ENCODE peak calls at places on chromosomes 2 and 18, in seven cellular contexts. J is upper lobe of left lung; Q is adrenal gland; M is CD8-positive, alpha-beta memory T cell; W is lower lobe of right lung; K is trophoblast cell; X is tibial artery. U is an unnamed sample.

GRCh38 chr2:174985624-174986023 is 19.6 kb downstream of the CHN1 start:
- DNase-seq in M (no peak), J (no peak), Q (no peak), K (no peak), X (no peak), W (no peak), U (no peak)

GRCh38 chr2:226118471-226119429 is 680.9 kb downstream of the IRS1 start:
- DNase-seq in J (no peak), W (no peak), M (no peak), K (peak; percentile 9), Q (peak; percentile 65), X (no peak), U (no peak)

GRCh38 chr2:10380048-10380926 is 67.8 kb downstream of the ODC1 start:
- DNase-seq in J (no peak), M (no peak), W (peak; percentile 66), X (no peak), K (no peak), Q (no peak), U (no peak)

GRCh38 chr2:152372438-152372984 is 37.5 kb downstream of the FMNL2 start:
- DNase-seq in X (no peak), Q (no peak), W (no peak), K (no peak), M (no peak), J (no peak), U (no peak)

GRCh38 chr18:45722899-45723298 is 1.1 kb upstream of the SLC14A1 start:
- DNase-seq in Q (peak; percentile 92), X (peak; percentile 82), K (peak; percentile 77), W (peak; percentile 78), M (peak; percentile 40), J (peak; percentile 82), U (peak; percentile 78)

GRCh38 chr2:54497738-54498680 is 41.9 kb downstream of the SPTBN1 start:
- DNase-seq in X (no peak), M (no peak), Q (no peak), J (no peak), W (no peak), K (no peak), U (no peak)

GRCh38 chr2:98282109-98282508 is 64.1 kb upstream of the CNGA3 start:
- DNase-seq in W (no peak), J (no peak), Q (no peak), K (no peak), X (no peak), M (no peak), U (no peak)

GRCh38 chr2:133240505-133241230 is 327.6 kb downstream of the NCKAP5 start:
- DNase-seq in W (no peak), J (no peak), M (no peak), Q (no peak), K (no peak), X (no peak), U (no peak)

GRCh38 chr2:26591619-26592505 is 49.3 kb downstream of the CIB4 start:
- DNase-seq in Q (no peak), K (no peak), W (no peak), M (no peak), X (peak; percentile 44), J (peak; percentile 39), U (peak; percentile 29)

GRCh38 chr2:38654495-38655381 is 11.2 kb upstream of the GALM start:
- DNase-seq in J (no peak), K (no peak), X (no peak), M (no peak), W (no peak), Q (peak; percentile 70), U (no peak)

GRCh38 chr18:24600076-24600654 is 139.7 kb downstream of the HRH4 start:
- DNase-seq in W (no peak), K (peak; percentile 11), J (no peak), Q (no peak), X (no peak), M (no peak), U (no peak)

GRCh38 chr2:204538179-204539009 is 6.9 kb upstream of the PARD3B start:
- DNase-seq in J (no peak), X (no peak), M (no peak), W (no peak), K (no peak), Q (peak; percentile 58), U (peak; percentile 31)

GRCh38 chr2:10006248-10007147 is 36.9 kb upstream of the KLF11 start:
- DNase-seq in Q (peak; percentile 83), J (peak; percentile 84), X (peak; percentile 72), W (peak; percentile 56), K (peak; percentile 90), M (no peak), U (peak; percentile 84)

GRCh38 chr2:9285921-9286320 is 79.3 kb downstream of the ASAP2 start:
- DNase-seq in K (no peak), W (no peak), M (no peak), X (no peak), Q (no peak), J (no peak), U (no peak)

GRCh38 chr2:165015052-165015642 is 59.8 kb upstream of the SLC38A11 start:
- DNase-seq in M (peak; percentile 25), K (peak; percentile 73), W (peak; percentile 56), Q (peak; percentile 90), J (no peak), X (no peak), U (peak; percentile 83)

GRCh38 chr2:186603208-186603765 is 13.4 kb downstream of the ITGAV start:
- DNase-seq in K (no peak), W (no peak), X (no peak), Q (no peak), M (no peak), J (no peak), U (no peak)

GRCh38 chr2:27720004-27720551 is 51.4 kb upstream of the MRPL33 start:
- DNase-seq in J (no peak), Q (peak; percentile 79), M (no peak), X (peak; percentile 91), W (no peak), K (peak; percentile 67), U (no peak)

GRCh38 chr2:85539361-85540130 is 578 bp downstream of the MAT2A start:
- DNase-seq in Q (peak; percentile 84), X (peak; percentile 88), M (peak; percentile 54), W (peak; percentile 82), J (peak; percentile 94), K (no peak), U (peak; percentile 88)

GRCh38 chr2:222969491-222969890 is 82.5 kb upstream of the KCNE4 start:
- DNase-seq in M (no peak), J (no peak), W (no peak), X (no peak), K (no peak), Q (no peak), U (no peak)

GRCh38 chr2:65064728-65065552 is 8.7 kb downstream of the CEP68 start:
- DNase-seq in X (peak; percentile 91), W (peak; percentile 72), J (no peak), M (no peak), Q (peak; percentile 87), K (peak; percentile 50), U (no peak)

GRCh38 chr2:219502618-219503017 is 3.9 kb downstream of the GMPPA start:
- DNase-seq in X (no peak), J (no peak), M (no peak), K (no peak), Q (no peak), W (no peak), U (no peak)

GRCh38 chr2:230924470-230925341 is at the start of gene GPR55:
- DNase-seq in K (peak; percentile 13), Q (no peak), W (peak; percentile 48), X (peak; percentile 54), J (no peak), M (no peak), U (peak; percentile 10)

GRCh38 chr2:216546646-216547403 is 48.2 kb downstream of the RPL37A start:
- DNase-seq in X (no peak), K (no peak), M (no peak), J (no peak), Q (peak; percentile 62), W (no peak), U (no peak)
- H3K27ac ChIP-seq in X (peak overlapping the region; percentile 72), K (no peak overlapping the region), M (no peak overlapping the region), J (no peak overlapping the region), Q (peak overlapping the region; percentile 54), W (no peak overlapping the region), U (no peak overlapping the region)

GRCh38 chr2:238403632-238404405 is 22.9 kb upstream of the ASB1 start:
- DNase-seq in J (no peak), Q (no peak), W (no peak), M (no peak), K (no peak), X (no peak), U (no peak)
- H3K27ac ChIP-seq in J (no peak overlapping the region), Q (no peak overlapping the region), W (peak overlapping the region; percentile 31), M (no peak overlapping the region), K (no peak overlapping the region), X (no peak overlapping the region), U (no peak overlapping the region)

GRCh38 chr2:149904816-149905215 is 317.2 kb upstream of the MMADHC start:
- DNase-seq in J (no peak), X (no peak), K (peak; percentile 3), W (no peak), M (no peak), Q (no peak), U (no peak)
- H3K27ac ChIP-seq in J (no peak overlapping the region), X (no peak overlapping the region), K (no peak overlapping the region), W (no peak overlapping the region), M (no peak overlapping the region), Q (no peak overlapping the region), U (no peak overlapping the region)

DNA sequence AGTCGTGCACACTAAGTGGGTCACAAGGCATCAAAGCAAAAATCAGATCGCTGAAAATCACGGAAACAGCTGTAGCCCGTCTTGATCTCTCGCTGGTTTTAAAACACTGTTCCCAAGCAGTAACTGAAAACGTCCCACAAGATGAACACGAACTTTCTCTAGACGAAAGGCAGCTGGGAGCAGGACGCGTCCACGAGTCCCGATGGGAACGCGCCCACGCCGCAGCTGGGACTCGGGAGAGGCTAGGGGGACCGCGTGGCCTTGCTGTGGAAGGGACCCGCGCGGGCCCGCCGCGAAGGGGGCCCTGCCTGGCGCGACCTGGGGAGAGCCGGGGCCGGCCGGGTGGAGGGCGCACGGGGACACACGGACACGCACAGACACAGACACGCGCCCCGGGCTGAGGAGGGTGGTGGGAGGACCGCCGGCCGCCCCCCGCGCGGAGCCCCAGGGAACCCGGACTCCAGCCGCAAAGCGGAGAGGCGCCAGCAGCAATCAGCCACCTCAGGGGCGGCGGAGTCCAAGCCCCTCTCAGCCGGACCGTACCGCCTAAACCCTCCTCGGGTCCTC is 614 bp downstream of the STK17B start:
- DNase-seq in X (peak; percentile 69), J (peak; percentile 92), M (peak; percentile 21), W (peak; percentile 72), Q (no peak), K (peak; percentile 59), U (peak; percentile 13)
- H3K27ac ChIP-seq in X (peak overlapping the region; percentile 89), J (peak overlapping the region; percentile 97), M (peak overlapping the region; percentile 98), W (peak overlapping the region; percentile 96), Q (peak overlapping the region; percentile 87), K (peak overlapping the region; percentile 47), U (peak overlapping the region; percentile 73)

GRCh38 chr2:218230882-218231281 is 13.9 kb downstream of the ARPC2 start:
- DNase-seq in Q (no peak), M (no peak), W (no peak), J (no peak), X (no peak), K (no peak), U (no peak)
- H3K27ac ChIP-seq in Q (peak overlapping the region; percentile 62), M (peak overlapping the region; percentile 17), W (no peak overlapping the region), J (no peak overlapping the region), X (no peak overlapping the region), K (no peak overlapping the region), U (peak overlapping the region; percentile 50)

GRCh38 chr2:109700680-109701274 is 86.6 kb downstream of the SOWAHC start:
- DNase-seq in X (no peak), J (no peak), W (no peak), K (no peak), Q (no peak), M (no peak), U (no peak)
- H3K27ac ChIP-seq in X (peak overlapping the region; percentile 69), J (peak overlapping the region; percentile 21), W (peak overlapping the region; percentile 57), K (peak overlapping the region; percentile 95), Q (no peak overlapping the region), M (no peak overlapping the region), U (no peak overlapping the region)

GRCh38 chr2:43168016-43168369 is 58.4 kb downstream of the ZFP36L2 start:
- DNase-seq in K (no peak), Q (no peak), J (no peak), M (no peak), W (no peak), X (no peak), U (no peak)
- H3K27ac ChIP-seq in K (no peak overlapping the region), Q (no peak overlapping the region), J (peak overlapping the region; percentile 86), M (no peak overlapping the region), W (peak overlapping the region; percentile 58), X (no peak overlapping the region), U (peak overlapping the region; percentile 78)

U was measured in pancreas.